ENCODE peak calls at places on chromosomes 16 and 17, in four cellular contexts. S is K562, N is M059J, X is hypothalamus. T is an unnamed sample.

GRCh38 chr17:59853168-59853918 is 39.4 kb downstream of the TUBD1 start:
- DNase-seq in S (peak; percentile 53), X (no peak), N (peak; percentile 95), T (peak; percentile 50)

GRCh38 chr17:38455288-38455915 is 27.1 kb downstream of the ARHGAP23 start:
- DNase-seq in S (no peak), X (no peak), N (no peak), T (no peak)

GRCh38 chr17:14953405-14953804 is 311.7 kb downstream of the PMP22 start:
- DNase-seq in X (no peak), S (no peak), N (no peak), T (no peak)

GRCh38 chr17:32881054-32881453 is 4.1 kb upstream of the MYO1D start:
- DNase-seq in N (no peak), X (no peak), S (no peak), T (no peak)

GRCh38 chr17:48160177-48160967 is 52.8 kb downstream of the SNX11 start:
- DNase-seq in X (no peak), N (no peak), S (no peak), T (no peak)

GRCh38 chr17:49031965-49032928 is 35.1 kb downstream of the IGF2BP1 start:
- DNase-seq in S (peak; percentile 85), X (no peak), N (peak; percentile 75), T (peak; percentile 62)

GRCh38 chr17:7644768-7645167 is 6.0 kb upstream of the ATP1B2 start:
- DNase-seq in N (peak; percentile 50), S (peak; percentile 2), X (no peak), T (no peak)

GRCh38 chr17:15659236-15659635 is 24.9 kb downstream of the TRIM16 start:
- DNase-seq in S (no peak), N (peak; percentile 16), X (no peak), T (no peak)

GRCh38 chr16:49564577-49565224 is 191.1 kb downstream of the C16orf78 start:
- DNase-seq in S (no peak), X (no peak), N (no peak), T (no peak)

GRCh38 chr17:79612468-79613194 is 1.8 kb upstream of the RBFOX3 start:
- DNase-seq in X (no peak), S (peak; percentile 81), N (peak; percentile 35), T (peak; percentile 23)

GRCh38 chr17:71085238-71086033 is 916.1 kb downstream of the KCNJ2 start:
- DNase-seq in X (no peak), N (peak; percentile 40), S (no peak), T (peak; percentile 1)

GRCh38 chr16:29927523-29927905 is 1.5 kb upstream of the KCTD13 start:
- DNase-seq in S (no peak), N (peak; percentile 14), X (no peak), T (no peak)

GRCh38 chr17:44672479-44673093 is 16.3 kb downstream of the MEIOC start:
- DNase-seq in S (peak; percentile 26), X (no peak), N (peak; percentile 23), T (peak; percentile 23)

GRCh38 chr17:69757794-69758430 is 317.1 kb upstream of the KCNJ16 start:
- DNase-seq in N (peak; percentile 86), X (no peak), S (no peak), T (no peak)

GRCh38 chr17:31379796-31380195 is 11.7 kb upstream of the RAB11FIP4 start:
- DNase-seq in S (no peak), N (no peak), X (no peak), T (no peak)

GRCh38 chr17:8409966-8410881 is 12.6 kb upstream of the RNF222 start:
- DNase-seq in N (peak; percentile 84), S (peak; percentile 59), X (peak; percentile 36), T (peak; percentile 56)

GRCh38 chr16:23148513-23149266 is 562 bp downstream of the USP31 start:
- DNase-seq in N (peak; percentile 49), X (no peak), S (peak; percentile 70), T (no peak)

GRCh38 chr16:4694664-4695451 is 1.5 kb downstream of the NUDT16L1 start:
- DNase-seq in N (no peak), X (no peak), S (no peak), T (no peak)

GRCh38 chr17:4738136-4739121 is 1.2 kb upstream of the ZMYND15 start:
- DNase-seq in X (no peak), S (no peak), N (no peak), T (no peak)

GRCh38 chr16:79768594-79768993 is 168.1 kb upstream of the MAF start:
- DNase-seq in S (no peak), X (no peak), N (no peak), T (no peak)

GRCh38 chr17:72110231-72110952 is 10.4 kb upstream of the SOX9 start:
- DNase-seq in S (no peak), X (no peak), N (no peak), T (no peak)

GRCh38 chr17:6047966-6048365 is 22.2 kb upstream of the WSCD1 start:
- DNase-seq in S (no peak), X (no peak), N (no peak), T (no peak)

GRCh38 chr16:12208341-12209035 is 232.0 kb downstream of the SNX29 start:
- DNase-seq in X (no peak), S (no peak), N (peak; percentile 15), T (no peak)

GRCh38 chr17:55487727-55488436 is 23.4 kb downstream of the SMIM36 start:
- DNase-seq in S (no peak), N (peak; percentile 19), X (no peak), T (no peak)

GRCh38 chr17:19378416-19379293 is at the start of gene MAPK7:
- DNase-seq in N (no peak), S (no peak), X (no peak), T (no peak)

GRCh38 chr16:72990003-72990521 is 57.9 kb downstream of the ZFHX3 start:
- DNase-seq in S (no peak), N (peak; percentile 92), X (no peak), T (no peak)

GRCh38 chr17:63086483-63087185 is 120.6 kb downstream of the TANC2 start:
- DNase-seq in S (no peak), X (no peak), N (peak; percentile 34), T (no peak)

GRCh38 chr16:47779201-47780016 is 318.3 kb downstream of the PHKB start:
- DNase-seq in X (no peak), N (peak; percentile 62), S (peak; percentile 52), T (peak; percentile 10)

GRCh38 chr17:4180791-4181190 is 37.8 kb downstream of the CYB5D2 start:
- DNase-seq in X (no peak), N (no peak), S (no peak), T (no peak)

GRCh38 chr16:337975-338575 is 14.4 kb downstream of the AXIN1 start:
- DNase-seq in S (no peak), N (no peak), X (no peak), T (no peak)

GRCh38 chr16:70377782-70378181 is 31.1 kb downstream of the DDX19A start:
- DNase-seq in S (no peak), X (no peak), N (no peak), T (no peak)

GRCh38 chr17:49753959-49754391 is 10.0 kb downstream of the FAM117A start:
- DNase-seq in X (no peak), N (no peak), S (peak; percentile 44), T (peak; percentile 75)

T was measured in Jurkat, Clone E6-1.